ENCODE peak calls at places on chromosomes 6 and 20, in ten cellular contexts. V is HepG2, W is tibial artery, O is upper lobe of right lung, D is mesendoderm, M is HL-60, H is Panc1, I is ovary, F is IMR-90, Q is mesenchymal stem cell. Z is an unnamed sample.
A peak's percentile ranks its signal among the peaks of the same experiment; 100 is the strongest.

GRCh38 chr6:3740551-3741476 is 10.7 kb downstream of the PXDC1 start:
- DNase-seq in V (no peak), W (peak; percentile 20), O (no peak), D (no peak), M (no peak), H (no peak), I (no peak), F (no peak), Q (no peak), Z (no peak)

GRCh38 chr20:50110141-50111047 is 2.6 kb downstream of the UBE2V1 start:
- DNase-seq in V (peak; percentile 45), W (no peak), O (no peak), D (peak; percentile 65), M (peak; percentile 68), H (no peak), I (no peak), F (no peak), Q (peak; percentile 50), Z (peak; percentile 61)

GRCh38 chr20:49349678-49350077 is 71.8 kb upstream of the ZNFX1 start:
- DNase-seq in V (no peak), W (peak; percentile 82), O (no peak), D (no peak), M (no peak), H (no peak), I (no peak), F (no peak), Q (no peak), Z (no peak)

GRCh38 chr6:6751615-6752014 is 163.1 kb downstream of the LY86 start:
- DNase-seq in V (no peak), W (peak; percentile 48), O (peak; percentile 85), D (no peak), M (peak; percentile 83), H (no peak), I (no peak), F (no peak), Q (no peak), Z (no peak)

GRCh38 chr6:135488023-135488422 is 9.5 kb downstream of the AHI1 start:
- DNase-seq in V (no peak), W (no peak), O (no peak), D (no peak), M (no peak), H (no peak), I (no peak), F (peak; percentile 74), Q (peak; percentile 43), Z (no peak)

GRCh38 chr6:127119361-127120108 is 1.1 kb downstream of the RSPO3 start:
- DNase-seq in V (no peak), W (no peak), O (peak; percentile 68), D (peak; percentile 40), M (no peak), H (no peak), I (peak; percentile 14), F (no peak), Q (peak; percentile 34), Z (no peak)

GRCh38 chr6:144104488-144104887 is 9.1 kb upstream of the SF3B5 start:
- DNase-seq in V (no peak), W (no peak), O (no peak), D (no peak), M (no peak), H (no peak), I (no peak), F (no peak), Q (no peak), Z (no peak)

GRCh38 chr6:152794696-152795095 is 44.1 kb downstream of the VIP start:
- DNase-seq in V (no peak), W (no peak), O (no peak), D (no peak), M (no peak), H (no peak), I (no peak), F (no peak), Q (no peak), Z (no peak)

GRCh38 chr20:52744441-52744840 is 227.7 kb upstream of the TSHZ2 start:
- DNase-seq in V (no peak), W (no peak), O (no peak), D (no peak), M (no peak), H (no peak), I (no peak), F (no peak), Q (no peak), Z (no peak)

GRCh38 chr20:16732506-16733152 is 2.8 kb downstream of the SNRPB2 start:
- DNase-seq in V (no peak), W (no peak), O (no peak), D (peak; percentile 61), M (peak; percentile 75), H (no peak), I (no peak), F (no peak), Q (peak; percentile 5), Z (peak; percentile 40)

GRCh38 chr20:50193851-50194830 is 3.5 kb downstream of the CEBPB start:
- DNase-seq in V (no peak), W (peak; percentile 45), O (peak; percentile 78), D (peak; percentile 38), M (no peak), H (no peak), I (peak; percentile 53), F (peak; percentile 57), Q (peak; percentile 55), Z (no peak)

GRCh38 chr6:104632565-104632964 is 227.2 kb downstream of the HACE1 start:
- DNase-seq in V (no peak), W (no peak), O (no peak), D (no peak), M (no peak), H (no peak), I (no peak), F (no peak), Q (no peak), Z (no peak)

GRCh38 chr6:33976425-33977360 is 169.2 kb downstream of the GRM4 start:
- DNase-seq in V (no peak), W (no peak), O (no peak), D (no peak), M (no peak), H (no peak), I (no peak), F (no peak), Q (no peak), Z (no peak)

GRCh38 chr6:45483021-45483420 is 105.3 kb upstream of the SUPT3H start:
- DNase-seq in V (no peak), W (peak; percentile 40), O (no peak), D (no peak), M (no peak), H (no peak), I (no peak), F (peak; percentile 98), Q (peak; percentile 98), Z (no peak)

GRCh38 chr6:15427360-15428070 is 181.6 kb downstream of the JARID2 start:
- DNase-seq in V (no peak), W (no peak), O (no peak), D (peak; percentile 82), M (peak; percentile 62), H (no peak), I (no peak), F (peak; percentile 62), Q (peak; percentile 69), Z (no peak)
- H3K4me3 ChIP-seq in V (no peak overlapping the region), W (no peak overlapping the region), O (no peak overlapping the region), D (no peak overlapping the region), M (no peak overlapping the region), H (no peak overlapping the region), I (no peak overlapping the region), F (no peak overlapping the region), Q (no peak overlapping the region), Z (no peak overlapping the region)

DNA sequence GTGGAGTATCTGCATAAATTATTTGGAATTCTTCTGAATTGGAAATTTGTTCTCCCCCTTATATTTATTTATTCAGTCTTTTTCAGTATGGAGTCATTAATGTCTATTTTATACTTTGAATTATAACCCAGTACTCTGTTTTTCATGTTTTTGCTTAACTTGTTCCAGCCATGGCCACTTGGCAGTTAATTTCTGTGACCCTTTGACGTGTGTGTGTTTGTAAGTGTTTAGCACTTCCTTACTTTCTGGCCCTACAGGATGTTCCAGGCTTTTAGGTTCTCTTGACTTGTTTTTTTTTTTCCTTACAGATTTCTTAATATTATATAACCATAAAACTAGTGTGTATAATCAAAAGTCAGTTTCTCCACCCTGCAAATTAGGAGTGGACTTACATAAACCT is 24.1 kb downstream of the ENPP1 start:
- DNase-seq in V (no peak), W (no peak), O (no peak), D (no peak), M (no peak), H (no peak), I (no peak), F (no peak), Q (no peak), Z (no peak)
- H3K27ac ChIP-seq in V (no peak overlapping the region), W (peak overlapping the region; percentile 56), O (no peak overlapping the region), D (no peak overlapping the region), M (no peak overlapping the region), H (no peak overlapping the region), I (no peak overlapping the region), F (no peak overlapping the region), Q (no peak overlapping the region), Z (no peak overlapping the region)

GRCh38 chr6:43075791-43076092 is 372 bp upstream of the PTK7 start:
- DNase-seq in V (no peak), W (no peak), O (no peak), D (no peak), M (no peak), H (no peak), I (no peak), F (no peak), Q (no peak), Z (no peak)
- H3K4me3 ChIP-seq in V (peak overlapping the region; percentile 34), W (peak overlapping the region; percentile 56), O (peak overlapping the region; percentile 74), D (peak overlapping the region; percentile 48), M (no peak overlapping the region), H (peak overlapping the region; percentile 52), I (peak overlapping the region; percentile 68), F (peak overlapping the region; percentile 55), Q (peak overlapping the region; percentile 95), Z (no peak overlapping the region)

GRCh38 chr6:96470296-96470695 is 51.3 kb upstream of the UFL1 start:
- DNase-seq in V (no peak), W (no peak), O (no peak), D (no peak), M (no peak), H (no peak), I (no peak), F (no peak), Q (no peak), Z (no peak)
- H3K27ac ChIP-seq in V (no peak overlapping the region), W (no peak overlapping the region), O (no peak overlapping the region), D (no peak overlapping the region), M (no peak overlapping the region), H (no peak overlapping the region), I (no peak overlapping the region), F (no peak overlapping the region), Q (no peak overlapping the region), Z (no peak overlapping the region)

GRCh38 chr6:156840136-156840535 is 63.0 kb downstream of the ARID1B start:
- DNase-seq in V (no peak), W (no peak), O (no peak), D (no peak), M (no peak), H (no peak), I (no peak), F (no peak), Q (no peak), Z (no peak)
- H3K4me3 ChIP-seq in V (no peak overlapping the region), W (peak overlapping the region; percentile 2), O (no peak overlapping the region), D (no peak overlapping the region), M (no peak overlapping the region), H (no peak overlapping the region), I (no peak overlapping the region), F (no peak overlapping the region), Q (no peak overlapping the region), Z (no peak overlapping the region)